ENCODE peak calls at places on chromosomes 16 and 17, in six cellular contexts. C, J, Y, F, A and B are unnamed samples.

GRCh38 chr17:61849674-61850073 is 13.7 kb downstream of the BRIP1 start:
- DNase-seq in J (no peak), A (no peak), Y (no peak), F (no peak), C (peak), B (no peak)

GRCh38 chr17:39209317-39210092 is 9.4 kb downstream of the RPL19 start:
- DNase-seq in J (peak), Y (peak), C (peak), A (no peak), F (peak), B (no peak)

GRCh38 chr17:1039511-1040215 is 42.7 kb downstream of the TIMM22 start:
- DNase-seq in J (peak), C (no peak), Y (peak), A (no peak), F (no peak), B (no peak)

GRCh38 chr16:14362774-14363371 is 267.2 kb downstream of the PARN start:
- DNase-seq in Y (no peak), A (no peak), C (peak), J (no peak), F (no peak), B (no peak)

GRCh38 chr17:42866631-42867575 is 15.9 kb downstream of the AOC3 start:
- DNase-seq in F (no peak), A (no peak), C (no peak), Y (no peak), J (no peak), B (no peak)

GRCh38 chr17:53619025-53619424 is 203.7 kb upstream of the KIF2B start:
- DNase-seq in J (no peak), C (no peak), F (no peak), A (no peak), Y (no peak), B (no peak)

GRCh38 chr17:8880466-8880865 is 13.0 kb upstream of the PIK3R6 start:
- DNase-seq in A (no peak), Y (no peak), C (no peak), J (no peak), F (no peak), B (no peak)

GRCh38 chr16:2005646-2006045 is 4.0 kb downstream of the ZNF598 start:
- DNase-seq in Y (no peak), A (no peak), F (no peak), J (no peak), C (no peak), B (no peak)

GRCh38 chr16:66220766-66221165 is 145.7 kb upstream of the CDH5 start:
- DNase-seq in Y (no peak), J (no peak), F (no peak), A (no peak), C (no peak), B (no peak)

GRCh38 chr17:81824595-81824994 is 8.5 kb downstream of the MCRIP1 start:
- DNase-seq in A (no peak), F (no peak), C (no peak), Y (no peak), J (no peak), B (no peak)

GRCh38 chr16:6232060-6232459 is 1100.6 kb upstream of the RBFOX1 start:
- DNase-seq in C (no peak), J (no peak), F (no peak), Y (no peak), A (no peak), B (no peak)
- H3K4me3 ChIP-seq in C (no peak), J (no peak), F (no peak), Y (no peak), A (no peak), B (no peak)

GRCh38 chr17:18033442-18034099 is 5.4 kb downstream of the ATPAF2 start:
- DNase-seq in Y (peak), J (no peak), A (peak), C (peak), F (peak), B (no peak)
- TF ChIP-seq CTCF in Y (peak), J (peak), A (peak), C (peak), F (peak), B (peak)

GRCh38 chr16:26605872-26606271 is 460.9 kb upstream of the C16orf82 start:
- DNase-seq in F (no peak), J (no peak), A (no peak), Y (no peak), C (no peak), B (no peak)
- H3K4me3 ChIP-seq in F (no peak), J (no peak), A (no peak), Y (no peak), C (no peak), B (no peak)

DNA sequence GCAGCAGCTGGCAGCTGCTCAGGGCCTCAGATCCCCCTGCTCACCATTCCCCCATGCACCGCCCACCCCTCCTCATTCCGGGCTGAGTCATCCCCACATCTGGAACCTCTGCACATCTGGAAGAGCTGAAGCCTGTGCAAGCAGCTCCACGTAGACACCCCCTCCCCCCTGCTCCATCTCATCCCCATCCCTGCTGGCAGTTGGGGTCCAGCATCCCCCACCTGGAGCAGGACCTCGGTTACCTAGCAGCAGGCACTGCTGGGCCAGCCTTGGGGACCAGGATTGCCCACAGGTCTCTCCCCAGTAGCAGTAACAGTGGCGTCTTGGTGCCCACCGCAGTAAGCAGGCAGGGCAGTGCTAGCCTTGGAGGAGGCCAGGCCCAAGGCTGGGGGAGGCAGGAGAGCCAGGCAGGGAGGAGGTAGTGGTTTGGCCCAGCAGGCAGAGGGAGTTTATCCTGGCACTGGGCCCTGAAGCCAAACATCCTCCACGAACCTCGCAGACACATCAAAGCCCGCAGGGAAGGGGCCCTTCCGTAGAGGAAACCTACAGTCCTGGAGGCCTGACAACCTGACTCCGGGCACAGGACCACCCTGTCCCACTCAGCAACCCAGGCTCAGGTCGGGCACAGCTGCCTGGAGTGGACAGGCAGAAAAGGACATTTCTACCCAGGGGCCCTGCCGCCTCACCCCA is 7.7 kb upstream of the TMEM92 start:
- DNase-seq in J (peak), A (peak), C (peak), Y (peak), F (peak), B (no peak)
- TF ChIP-seq CTCF in J (no peak), A (peak), C (peak), Y (no peak), F (no peak), B (no peak)